ENCODE peak calls at places on chromosomes 1 and 21, in four cellular contexts. Z, P, G and V are unnamed samples.

GRCh38 chr21:31293986-31294385 is 50.1 kb downstream of the TIAM1 start:
- DNase-seq in Z (peak), P (peak), G (peak), V (no peak)

GRCh38 chr1:39412079-39412478 is 79.4 kb upstream of the BMP8A start:
- DNase-seq in Z (no peak), P (no peak), G (no peak), V (no peak)

GRCh38 chr1:228236744-228237143 is 28.9 kb downstream of the OBSCN start:
- DNase-seq in Z (peak), P (peak), G (peak), V (peak)

GRCh38 chr1:214617843-214618242 is 14.8 kb downstream of the CENPF start:
- DNase-seq in Z (no peak), P (no peak), G (no peak), V (no peak)

GRCh38 chr1:45746922-45747321 is 3.5 kb downstream of the IPP start:
- DNase-seq in Z (no peak), P (no peak), G (no peak), V (no peak)

GRCh38 chr1:240854367-240854766 is 242.4 kb upstream of the GREM2 start:
- DNase-seq in Z (no peak), P (peak), G (no peak), V (no peak)

GRCh38 chr1:24871306-24871901 is 58.7 kb downstream of the RUNX3 start:
- DNase-seq in Z (no peak), P (no peak), G (no peak), V (no peak)

GRCh38 chr1:225928186-225929175 is 4.4 kb upstream of the PYCR2 start:
- DNase-seq in Z (no peak), P (no peak), G (no peak), V (no peak)

GRCh38 chr1:235725493-235725892 is 75.9 kb upstream of the GNG4 start:
- DNase-seq in Z (no peak), P (no peak), G (no peak), V (no peak)

GRCh38 chr1:25784575-25785051 is 15.4 kb upstream of the SELENON start:
- DNase-seq in Z (no peak), P (peak), G (no peak), V (no peak)

GRCh38 chr1:208550978-208551377 is 306.8 kb upstream of the PLXNA2 start:
- DNase-seq in Z (no peak), P (no peak), G (no peak), V (no peak)